ENCODE peak calls at places on chromosomes 13 and 19, in four cellular contexts. I is neuronal stem cell, S is IMR-90, Q is mesendoderm. P is an unnamed sample.

GRCh38 chr19:46610413-46610775 is 9.3 kb downstream of the CALM3 start:
- DNase-seq in I (no peak), S (no peak), Q (no peak), P (no peak)

GRCh38 chr13:79647518-79647917 is 166.6 kb downstream of the NDFIP2 start:
- DNase-seq in I (no peak), S (no peak), Q (no peak), P (no peak)

GRCh38 chr13:33080962-33081655 is 64.9 kb downstream of the KL start:
- DNase-seq in I (no peak), S (no peak), Q (no peak), P (no peak)

GRCh38 chr13:84574851-84575250 is 692.6 kb upstream of the SLITRK1 start:
- DNase-seq in I (no peak), S (peak), Q (no peak), P (no peak)

GRCh38 chr19:48625891-48626327 is 6.6 kb downstream of the SPHK2 start:
- DNase-seq in I (no peak), S (no peak), Q (no peak), P (no peak)

GRCh38 chr19:33208371-33208770 is 14.2 kb downstream of the LRP3 start:
- DNase-seq in I (no peak), S (no peak), Q (no peak), P (no peak)

GRCh38 chr19:927044-927706 is 1.3 kb downstream of the ARID3A start:
- DNase-seq in I (no peak), S (no peak), Q (peak), P (peak)

GRCh38 chr19:51075998-51076397 is 6.7 kb downstream of the KLK14 start:
- DNase-seq in I (no peak), S (no peak), Q (no peak), P (no peak)

GRCh38 chr13:110546933-110547332 is 14.6 kb downstream of the RAB20 start:
- DNase-seq in I (no peak), S (peak), Q (no peak), P (no peak)

GRCh38 chr13:20195846-20196245 is 3.1 kb upstream of the GJB2 start:
- DNase-seq in I (no peak), S (no peak), Q (no peak), P (no peak)

GRCh38 chr13:68066879-68067513 is 836.9 kb upstream of the PCDH9 start:
- DNase-seq in I (no peak), S (no peak), Q (no peak), P (no peak)

GRCh38 chr19:383922-384800 is 24.8 kb downstream of the C2CD4C start:
- DNase-seq in I (no peak), S (no peak), Q (peak), P (peak)

GRCh38 chr19:45692187-45693111 is at the start of gene QPCTL:
- DNase-seq in I (peak), S (peak), Q (peak), P (peak)

GRCh38 chr13:74131206-74131605 is 3.0 kb downstream of the KLF12 start:
- DNase-seq in I (no peak), S (no peak), Q (no peak), P (no peak)
- H2BK15ac ChIP-seq in I (no peak), S (peak), Q (no peak), P (no peak)

GRCh38 chr19:16836906-16837362 is 7.7 kb downstream of the SIN3B start:
- DNase-seq in I (no peak), S (no peak), Q (no peak), P (no peak)
- H3K23ac ChIP-seq in I (no peak), S (no peak), Q (no peak), P (no peak)

DNA sequence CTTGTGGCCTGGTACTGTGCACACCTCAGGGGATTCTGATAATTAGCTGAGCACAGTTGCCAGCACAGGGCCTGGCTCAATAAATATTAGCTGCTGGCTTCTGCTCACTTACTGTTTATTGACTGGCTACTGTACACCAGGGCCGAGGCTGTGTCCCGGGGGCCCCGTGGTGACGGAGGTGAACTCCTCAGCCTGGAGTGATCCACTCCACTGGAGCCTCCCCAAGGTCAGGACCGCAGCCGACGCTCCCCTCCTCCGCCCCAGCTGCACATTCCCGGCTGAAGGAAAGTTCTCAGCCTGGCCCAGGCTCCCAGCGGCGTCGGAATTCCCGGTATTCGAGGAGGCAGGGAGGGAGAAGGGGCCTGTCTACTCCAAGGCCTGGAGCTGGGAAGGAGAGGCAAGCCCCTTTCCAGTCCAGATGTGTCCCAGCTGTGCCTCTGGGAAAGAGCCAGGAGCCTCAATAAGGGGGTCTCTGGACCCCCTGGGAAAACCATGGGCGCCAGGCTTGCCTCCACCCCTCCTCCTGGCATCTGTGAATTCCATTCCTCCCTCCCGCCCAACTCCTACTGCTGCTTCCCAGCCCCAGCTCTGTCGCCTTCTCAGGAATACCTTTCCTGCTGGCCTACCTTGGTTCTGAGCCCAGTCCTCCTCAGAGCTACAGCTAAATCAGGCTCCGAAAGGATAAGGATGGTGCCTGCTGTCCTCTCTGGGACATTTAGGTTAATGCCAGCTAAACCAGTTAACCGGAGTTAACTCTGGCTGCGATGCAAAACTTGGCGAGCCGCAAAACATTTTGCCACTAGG is 7.2 kb downstream of the RPS16 start:
- DNase-seq in I (peak), S (peak), Q (peak), P (peak)
- H2BK15ac ChIP-seq in I (no peak), S (peak), Q (no peak), P (no peak)

GRCh38 chr13:21884965-21885567 is 214.2 kb downstream of the FGF9 start:
- DNase-seq in I (no peak), S (no peak), Q (no peak), P (no peak)
- H3K23ac ChIP-seq in I (no peak), S (no peak), Q (no peak), P (no peak)

GRCh38 chr19:14113762-14114414 is 3.7 kb downstream of the PRKACA start:
- DNase-seq in I (no peak), S (no peak), Q (peak), P (no peak)

GRCh38 chr19:14110650-14111049 is 6.9 kb downstream of the PRKACA start:
- DNase-seq in I (no peak), S (no peak), Q (no peak), P (no peak)

GRCh38 chr19:14111486-14111885 is 6.1 kb downstream of the PRKACA start:
- DNase-seq in I (no peak), S (no peak), Q (no peak), P (no peak)

GRCh38 chr19:14112809-14113385 is 4.7 kb downstream of the PRKACA start:
- DNase-seq in I (no peak), S (no peak), Q (no peak), P (no peak)

GRCh38 chr19:14112051-14112808 is 5.3 kb downstream of the PRKACA start:
- DNase-seq in I (no peak), S (no peak), Q (no peak), P (no peak)
- H2BK15ac ChIP-seq in I (no peak), S (no peak), Q (no peak), P (no peak)

GRCh38 chr19:16628183-16628983 is at the start of gene MED26:
- DNase-seq in I (peak), S (peak), Q (peak), P (peak)

GRCh38 chr19:16627928-16628182 is 149 bp downstream of the MED26 start:
- DNase-seq in I (no peak), S (no peak), Q (no peak), P (no peak)

GRCh38 chr19:16627194-16627927 is 643 bp downstream of the MED26 start:
- DNase-seq in I (peak), S (no peak), Q (peak), P (no peak)

GRCh38 chr19:16631465-16631864 is 3.5 kb upstream of the MED26 start:
- DNase-seq in I (no peak), S (no peak), Q (no peak), P (no peak)

DNA sequence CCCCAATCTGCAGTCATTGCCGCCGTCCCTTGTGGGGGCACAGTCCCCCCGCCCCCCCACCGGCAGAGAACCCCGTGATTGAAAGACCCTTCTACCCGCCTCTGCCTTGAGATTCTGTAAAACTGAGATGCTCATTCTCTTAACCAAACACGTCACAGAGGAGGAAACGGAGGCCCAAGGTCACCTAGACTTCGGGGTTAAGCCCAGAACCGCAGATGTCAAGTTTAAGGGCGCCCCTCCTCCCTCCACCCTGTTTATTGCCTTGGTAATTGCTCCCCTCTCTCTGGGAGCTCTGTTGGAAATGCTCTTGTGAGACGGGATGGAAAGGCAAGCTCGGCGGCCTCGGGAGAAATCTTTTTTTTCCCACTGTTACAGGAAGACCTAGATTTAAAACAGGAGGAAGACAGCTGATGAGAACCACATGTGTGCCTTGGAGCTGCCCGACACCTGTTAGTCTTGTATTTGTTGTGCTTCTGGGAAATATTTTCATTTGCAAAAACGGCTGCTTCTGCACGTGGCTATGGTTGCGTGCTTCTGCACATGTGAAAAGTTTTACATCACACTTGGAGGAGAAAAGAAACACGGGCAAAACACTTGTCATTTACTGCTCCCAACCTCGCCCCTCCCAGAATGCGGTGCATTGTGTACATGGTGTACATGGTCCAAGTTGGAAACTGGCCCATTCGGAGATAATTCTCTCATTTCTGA is 1.1 kb upstream of the MED26 start:
- DNase-seq in I (no peak), S (peak), Q (peak), P (no peak)
- H3K23ac ChIP-seq in I (no peak), S (peak), Q (no peak), P (no peak)

DNA sequence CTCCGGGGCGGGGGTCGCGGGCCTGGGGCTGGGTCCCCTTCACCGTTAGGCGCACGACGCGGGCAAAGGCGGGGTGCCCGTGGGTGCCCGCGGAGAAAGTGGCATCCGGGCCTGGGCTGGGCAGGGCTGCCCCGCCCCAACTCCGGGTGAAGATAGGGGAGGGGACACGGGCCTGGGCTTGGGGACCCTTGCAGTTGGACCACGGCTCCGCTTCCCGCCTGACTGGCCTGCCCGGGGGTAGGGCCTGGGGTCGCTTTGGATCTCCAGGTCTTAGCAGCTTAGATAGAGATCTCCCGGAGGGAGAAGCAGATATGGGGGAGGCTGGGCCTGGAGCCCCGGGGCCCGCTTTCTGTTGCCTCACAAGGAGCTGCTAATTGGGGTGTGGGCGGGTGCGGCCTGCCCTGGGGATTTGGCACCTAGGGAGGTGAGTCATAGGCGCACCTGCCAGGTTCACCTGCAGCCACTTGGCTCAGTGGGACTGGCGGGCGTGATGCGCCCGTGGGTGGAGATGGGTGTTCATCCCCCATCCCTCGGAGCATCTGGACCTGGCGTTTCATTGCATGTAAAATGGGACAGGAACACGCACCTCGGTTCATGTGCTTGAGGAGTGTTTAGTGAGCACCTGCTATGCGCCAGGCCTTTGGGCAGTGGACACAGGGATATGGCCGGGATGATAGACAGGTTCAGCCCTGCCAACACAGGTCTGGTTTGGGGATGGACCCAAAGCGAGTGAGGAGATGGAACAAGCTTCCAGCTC is 628 bp downstream of the MAP1S start:
- DNase-seq in I (no peak), S (no peak), Q (no peak), P (no peak)
- H2BK15ac ChIP-seq in I (peak), S (no peak), Q (no peak), P (no peak)